ENCODE peak calls at places on chromosomes 4 and X, in five cellular contexts. One of them, this sample, is unnamed.

GRCh38 chr4:52618795-52619590 is 40.1 kb downstream of the USP46 start:
- DNase-seq in IMR-90: no peak
- DNase-seq in A549: no peak
- DNase-seq in K562: no peak
- DNase-seq in HepG2: no peak
- DNase-seq in this sample: no peak

GRCh38 chr4:61411241-61411640 is 211.1 kb downstream of the ADGRL3 start:
- DNase-seq in IMR-90: no peak
- DNase-seq in A549: no peak
- DNase-seq in K562: no peak
- DNase-seq in HepG2: no peak
- DNase-seq in this sample: no peak

GRCh38 chr4:72022553-72022952 is 9.2 kb upstream of the NPFFR2 start:
- DNase-seq in IMR-90: no peak
- DNase-seq in A549: no peak
- DNase-seq in K562: no peak
- DNase-seq in HepG2: no peak
- DNase-seq in this sample: no peak

GRCh38 chr4:64405761-64406160 is 3.5 kb downstream of the TECRL start:
- DNase-seq in IMR-90: no peak
- DNase-seq in A549: no peak
- DNase-seq in K562: no peak
- DNase-seq in HepG2: no peak
- DNase-seq in this sample: no peak

GRCh38 chrX:2521092-2521926 is 20.5 kb upstream of the DHRSX start:
- DNase-seq in IMR-90: no peak
- DNase-seq in A549: no peak
- DNase-seq in K562: no peak
- DNase-seq in HepG2: no peak
- DNase-seq in this sample: peak; percentile 83

GRCh38 chr4:107931775-107932321 is 499 bp downstream of the CYP2U1 start:
- DNase-seq in IMR-90: no peak
- DNase-seq in A549: no peak
- DNase-seq in K562: no peak
- DNase-seq in HepG2: no peak
- DNase-seq in this sample: no peak

GRCh38 chr4:8703401-8703696 is 110.8 kb downstream of the CPZ start:
- DNase-seq in IMR-90: no peak
- DNase-seq in A549: no peak
- DNase-seq in K562: no peak
- DNase-seq in HepG2: no peak
- DNase-seq in this sample: no peak

GRCh38 chr4:1056671-1057402 is 45.4 kb downstream of the FGFRL1 start:
- DNase-seq in IMR-90: no peak
- DNase-seq in A549: no peak
- DNase-seq in K562: no peak
- DNase-seq in HepG2: no peak
- DNase-seq in this sample: no peak

GRCh38 chr4:8439914-8440490 is 521 bp downstream of the ACOX3 start:
- DNase-seq in IMR-90: no peak
- DNase-seq in A549: peak; percentile 35
- DNase-seq in K562: no peak
- DNase-seq in HepG2: peak; percentile 41
- DNase-seq in this sample: no peak

GRCh38 chr4:99617374-99617773 is 40.3 kb downstream of the C4orf54 start:
- DNase-seq in IMR-90: no peak
- DNase-seq in A549: no peak
- DNase-seq in K562: no peak
- DNase-seq in HepG2: no peak
- DNase-seq in this sample: no peak

GRCh38 chrX:38018734-38019410 is 12.5 kb downstream of the SYTL5 start:
- DNase-seq in IMR-90: no peak
- DNase-seq in A549: no peak
- DNase-seq in K562: no peak
- DNase-seq in HepG2: peak; percentile 58
- DNase-seq in this sample: no peak

GRCh38 chrX:3638280-3638873 is 75.1 kb downstream of the PRKX start:
- DNase-seq in IMR-90: peak; percentile 48
- DNase-seq in A549: peak; percentile 37
- DNase-seq in K562: peak; percentile 57
- DNase-seq in HepG2: peak; percentile 11
- DNase-seq in this sample: peak; percentile 16

GRCh38 chrX:153707406-153707805 is 16.8 kb downstream of the BCAP31 start:
- DNase-seq in IMR-90: no peak
- DNase-seq in A549: no peak
- DNase-seq in K562: no peak
- DNase-seq in HepG2: no peak
- DNase-seq in this sample: no peak

GRCh38 chrX:53768451-53769246 is 82.1 kb upstream of the HUWE1 start:
- DNase-seq in IMR-90: no peak
- DNase-seq in A549: no peak
- DNase-seq in K562: no peak
- DNase-seq in HepG2: no peak
- DNase-seq in this sample: no peak

GRCh38 chr4:106334732-106335131 is 18.4 kb downstream of the AIMP1 start:
- DNase-seq in IMR-90: no peak
- DNase-seq in A549: no peak
- DNase-seq in K562: no peak
- DNase-seq in HepG2: no peak
- DNase-seq in this sample: no peak

GRCh38 chrX:102599950-102600579 is 750 bp downstream of the ARMCX5 start:
- DNase-seq in IMR-90: peak; percentile 42
- DNase-seq in A549: peak; percentile 5
- DNase-seq in K562: no peak
- DNase-seq in HepG2: no peak
- DNase-seq in this sample: no peak

DNA sequence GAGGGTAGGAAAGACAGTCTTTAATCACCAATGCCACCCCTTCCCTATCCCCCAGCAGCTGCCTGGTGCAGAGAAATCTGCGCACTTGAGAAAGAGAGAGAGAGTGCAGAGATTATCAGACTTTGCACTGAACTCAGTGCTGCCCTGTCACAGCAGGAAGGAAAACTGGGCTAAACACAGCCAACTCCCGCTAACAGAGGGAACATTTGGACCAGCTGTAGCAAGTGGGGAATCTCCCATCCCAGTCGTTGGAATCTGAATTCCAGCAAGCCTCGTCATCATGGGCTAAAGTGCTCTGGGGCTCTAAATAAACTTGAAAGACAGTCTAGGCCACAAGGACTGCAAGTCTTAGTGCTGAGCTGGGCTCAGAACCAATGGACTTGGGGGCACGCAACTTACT is 168.7 kb downstream of the DLG3 start:
- DNase-seq in IMR-90: peak; percentile 53
- DNase-seq in A549: no peak
- DNase-seq in K562: no peak
- DNase-seq in HepG2: no peak
- DNase-seq in this sample: no peak
- TF ChIP-seq RFX5 in IMR-90: no peak
- TF ChIP-seq RFX5 in A549: no peak
- TF ChIP-seq RFX5 in K562: no peak
- TF ChIP-seq RFX5 in HepG2: no peak
- TF ChIP-seq RFX5 in this sample: no peak

GRCh38 chr4:138572007-138572406 is 329.9 kb upstream of the SLC7A11 start:
- DNase-seq in IMR-90: peak; percentile 11
- DNase-seq in A549: peak; percentile 5
- DNase-seq in K562: no peak
- DNase-seq in HepG2: no peak
- DNase-seq in this sample: no peak

GRCh38 chr4:138579146-138579545 is 337.0 kb upstream of the SLC7A11 start:
- DNase-seq in IMR-90: no peak
- DNase-seq in A549: no peak
- DNase-seq in K562: no peak
- DNase-seq in HepG2: no peak
- DNase-seq in this sample: no peak

GRCh38 chr4:138573246-138573645 is 331.1 kb upstream of the SLC7A11 start:
- DNase-seq in IMR-90: peak; percentile 23
- DNase-seq in A549: no peak
- DNase-seq in K562: no peak
- DNase-seq in HepG2: no peak
- DNase-seq in this sample: no peak

GRCh38 chr4:138577145-138577544 is 335.0 kb upstream of the SLC7A11 start:
- DNase-seq in IMR-90: no peak
- DNase-seq in A549: no peak
- DNase-seq in K562: no peak
- DNase-seq in HepG2: no peak
- DNase-seq in this sample: no peak

GRCh38 chr4:138576684-138577083 is 334.5 kb upstream of the SLC7A11 start:
- DNase-seq in IMR-90: peak; percentile 68
- DNase-seq in A549: peak; percentile 62
- DNase-seq in K562: peak; percentile 8
- DNase-seq in HepG2: peak; percentile 39
- DNase-seq in this sample: no peak
- TF ChIP-seq RFX5 in IMR-90: no peak
- TF ChIP-seq RFX5 in A549: no peak
- TF ChIP-seq RFX5 in K562: no peak
- TF ChIP-seq RFX5 in HepG2: no peak
- TF ChIP-seq RFX5 in this sample: no peak

DNA sequence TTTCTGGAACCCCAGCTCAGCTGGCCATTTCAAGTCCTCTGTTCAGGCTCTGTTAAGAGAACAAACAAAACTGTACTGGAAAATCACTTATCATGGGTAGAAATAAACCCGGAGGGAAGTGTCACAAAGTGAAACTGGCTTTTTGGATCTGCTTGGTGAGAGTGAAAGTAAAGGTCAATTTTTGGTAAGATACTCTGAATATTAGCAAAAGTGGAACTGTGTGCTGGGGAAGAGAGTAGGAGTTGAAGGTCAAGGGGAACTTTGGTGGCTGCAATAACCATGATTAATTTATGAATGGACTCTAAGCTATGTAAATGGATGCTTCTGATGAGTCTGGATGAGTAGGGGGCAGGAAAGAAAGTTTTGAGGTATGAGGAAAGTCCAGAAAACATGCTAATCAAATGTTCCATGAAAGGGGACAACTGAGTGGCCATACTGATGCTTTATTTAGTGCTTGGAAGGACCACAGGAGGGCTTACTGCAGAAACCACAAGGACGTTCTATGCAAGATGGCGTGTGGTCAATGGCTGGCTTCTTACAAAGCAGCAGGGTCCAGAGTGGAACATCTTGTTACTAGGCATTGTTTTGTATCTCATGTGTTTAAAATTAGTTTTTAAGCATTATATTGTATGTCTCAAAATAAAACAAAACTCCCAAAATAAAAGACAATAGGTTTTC is 36.8 kb upstream of the TNIP3 start:
- DNase-seq in IMR-90: no peak
- DNase-seq in A549: no peak
- DNase-seq in K562: no peak
- DNase-seq in HepG2: no peak
- DNase-seq in this sample: peak; percentile 68
- TF ChIP-seq RFX5 in IMR-90: no peak
- TF ChIP-seq RFX5 in A549: no peak
- TF ChIP-seq RFX5 in K562: no peak
- TF ChIP-seq RFX5 in HepG2: no peak
- TF ChIP-seq RFX5 in this sample: no peak

DNA sequence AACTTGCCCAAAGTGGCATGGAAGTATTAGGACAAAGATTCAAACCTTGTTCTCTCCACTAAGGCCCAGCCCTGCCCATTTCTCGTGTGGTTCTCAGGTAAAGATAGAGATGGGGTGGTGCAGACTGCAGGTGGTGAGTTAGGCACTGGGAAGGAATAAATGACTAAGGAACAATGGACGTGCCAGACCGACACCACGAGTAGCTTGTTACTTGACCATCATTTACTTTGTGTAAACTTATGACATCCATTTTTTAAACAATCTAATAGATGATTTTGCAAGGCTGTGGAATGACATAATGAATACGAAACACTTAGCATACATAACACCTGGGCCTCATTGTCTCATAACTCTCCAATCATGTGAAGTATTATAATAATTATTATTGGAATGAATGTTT is 137.3 kb upstream of the CPEB2 start:
- DNase-seq in IMR-90: no peak
- DNase-seq in A549: no peak
- DNase-seq in K562: no peak
- DNase-seq in HepG2: no peak
- DNase-seq in this sample: no peak
- TF ChIP-seq RFX5 in IMR-90: no peak
- TF ChIP-seq RFX5 in A549: no peak
- TF ChIP-seq RFX5 in K562: no peak
- TF ChIP-seq RFX5 in HepG2: no peak
- TF ChIP-seq RFX5 in this sample: no peak

GRCh38 chr4:151807220-151807619 is 46.4 kb upstream of the GATB start:
- DNase-seq in IMR-90: no peak
- DNase-seq in A549: no peak
- DNase-seq in K562: no peak
- DNase-seq in HepG2: no peak
- DNase-seq in this sample: no peak
- TF ChIP-seq RFX5 in IMR-90: no peak
- TF ChIP-seq RFX5 in A549: no peak
- TF ChIP-seq RFX5 in K562: no peak
- TF ChIP-seq RFX5 in HepG2: no peak
- TF ChIP-seq RFX5 in this sample: no peak

GRCh38 chr4:174828845-174829701 is at the start of gene GLRA3:
- DNase-seq in IMR-90: no peak
- DNase-seq in A549: peak; percentile 81
- DNase-seq in K562: peak; percentile 84
- DNase-seq in HepG2: peak; percentile 11
- DNase-seq in this sample: no peak
- TF ChIP-seq RFX5 in IMR-90: no peak
- TF ChIP-seq RFX5 in A549: no peak
- TF ChIP-seq RFX5 in K562: no peak
- TF ChIP-seq RFX5 in HepG2: no peak
- TF ChIP-seq RFX5 in this sample: no peak

GRCh38 chrX:100720301-100720700 is 11.6 kb downstream of the SYTL4 start:
- DNase-seq in IMR-90: peak; percentile 2
- DNase-seq in A549: no peak
- DNase-seq in K562: no peak
- DNase-seq in HepG2: no peak
- DNase-seq in this sample: no peak
- TF ChIP-seq RFX5 in IMR-90: no peak
- TF ChIP-seq RFX5 in A549: no peak
- TF ChIP-seq RFX5 in K562: no peak
- TF ChIP-seq RFX5 in HepG2: no peak
- TF ChIP-seq RFX5 in this sample: no peak

DNA sequence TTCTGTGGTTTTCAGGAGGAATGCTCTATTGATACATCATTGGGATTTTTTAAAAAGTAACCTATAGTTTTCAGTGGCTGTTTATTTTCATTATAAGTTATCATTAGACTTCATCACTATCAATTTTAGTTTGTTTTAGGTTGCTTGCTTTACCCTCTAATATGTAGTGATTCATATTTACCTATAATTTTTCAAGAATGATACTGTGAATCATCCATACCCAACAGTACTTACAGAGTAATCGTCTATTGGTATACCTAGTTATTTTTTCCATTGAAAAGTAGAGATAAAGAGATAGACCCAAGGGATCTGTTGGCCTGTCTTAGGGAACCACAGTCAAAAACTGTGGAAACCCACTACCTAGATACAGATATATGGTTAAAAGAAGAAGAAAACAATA is 83.3 kb downstream of the KLHL34 start:
- DNase-seq in IMR-90: no peak
- DNase-seq in A549: no peak
- DNase-seq in K562: no peak
- DNase-seq in HepG2: no peak
- DNase-seq in this sample: no peak
- TF ChIP-seq RFX5 in IMR-90: no peak
- TF ChIP-seq RFX5 in A549: no peak
- TF ChIP-seq RFX5 in K562: no peak
- TF ChIP-seq RFX5 in HepG2: no peak
- TF ChIP-seq RFX5 in this sample: no peak